ENCODE peak calls at places on chromosomes 5 and 9, in five cellular contexts. Q, S, N, E and T are unnamed samples.

GRCh38 chr9:114861922-114862605 is 56.2 kb upstream of the TNFSF15 start:
- DNase-seq in Q (no peak), S (peak), N (no peak), E (no peak), T (peak)

GRCh38 chr9:121393318-121393717 is 23.3 kb upstream of the STOM start:
- DNase-seq in Q (no peak), S (peak), N (no peak), E (no peak), T (no peak)

GRCh38 chr5:76622973-76623596 is at the start of gene F2RL2:
- DNase-seq in Q (peak), S (peak), N (peak), E (no peak), T (peak)

GRCh38 chr9:36492849-36493248 is 79.8 kb upstream of the MELK start:
- DNase-seq in Q (no peak), S (no peak), N (no peak), E (no peak), T (peak)

GRCh38 chr5:58259685-58260152 is 200.2 kb downstream of the PLK2 start:
- DNase-seq in Q (no peak), S (peak), N (peak), E (no peak), T (peak)

GRCh38 chr9:26756881-26757280 is 135.7 kb downstream of the CAAP1 start:
- DNase-seq in Q (no peak), S (no peak), N (no peak), E (no peak), T (no peak)

GRCh38 chr5:147065071-147065470 is 169.8 kb upstream of the STK32A start:
- DNase-seq in Q (no peak), S (no peak), N (no peak), E (no peak), T (no peak)

GRCh38 chr9:88661759-88662158 is 126.8 kb downstream of the NXNL2 start:
- DNase-seq in Q (peak), S (no peak), N (no peak), E (no peak), T (peak)

GRCh38 chr9:109238677-109239076 is 71.6 kb upstream of the FRRS1L start:
- DNase-seq in Q (no peak), S (no peak), N (no peak), E (no peak), T (peak)

GRCh38 chr5:115418788-115419187 is 122.3 kb upstream of the CCDC112 start:
- DNase-seq in Q (no peak), S (peak), N (no peak), E (no peak), T (no peak)

GRCh38 chr5:95667219-95667618 is 15.6 kb downstream of the SPATA9 start:
- DNase-seq in Q (no peak), S (no peak), N (no peak), E (no peak), T (no peak)

GRCh38 chr5:38450627-38451371 is 105.6 kb downstream of the LIFR start:
- DNase-seq in Q (no peak), S (no peak), N (no peak), E (no peak), T (no peak)

GRCh38 chr9:32426278-32426939 is 42.0 kb downstream of the ACO1 start:
- DNase-seq in Q (no peak), S (peak), N (no peak), E (no peak), T (peak)

GRCh38 chr5:131747180-131748105 is 49.4 kb downstream of the FNIP1 start:
- DNase-seq in Q (no peak), S (peak), N (no peak), E (no peak), T (peak)

GRCh38 chr9:131747352-131747751 is 7.5 kb upstream of the RAPGEF1 start:
- DNase-seq in Q (peak), S (peak), N (no peak), E (no peak), T (peak)

GRCh38 chr5:150167163-150167798 is 703 bp downstream of the CDX1 start:
- DNase-seq in Q (no peak), S (no peak), N (no peak), E (no peak), T (no peak)

GRCh38 chr9:127158995-127159801 is 36.8 kb upstream of the ANGPTL2 start:
- DNase-seq in Q (peak), S (peak), N (peak), E (no peak), T (peak)

GRCh38 chr5:172573115-172573882 is 67.8 kb upstream of the NEURL1B start:
- DNase-seq in Q (no peak), S (no peak), N (no peak), E (no peak), T (no peak)

GRCh38 chr9:133142657-133143592 is 20.8 kb downstream of the GBGT1 start:
- DNase-seq in Q (no peak), S (no peak), N (no peak), E (no peak), T (no peak)